ENCODE peak calls at places on chromosome 11, in four cellular contexts. W, T, Y and E are unnamed samples.

GRCh38 chr11:117930668-117931330 is 1.6 kb upstream of the TMPRSS13 start:
- DNase-seq in W (no peak), T (no peak), Y (peak), E (no peak)

GRCh38 chr11:8756201-8756600 is 73.6 kb downstream of the RPL27A start:
- DNase-seq in W (no peak), T (no peak), Y (no peak), E (no peak)

GRCh38 chr11:27485930-27486773 is 13.6 kb upstream of the LGR4 start:
- DNase-seq in W (peak), T (no peak), Y (no peak), E (peak)

GRCh38 chr11:108768370-108768769 is 103.5 kb downstream of the DDX10 start:
- DNase-seq in W (no peak), T (no peak), Y (no peak), E (no peak)

GRCh38 chr11:28100665-28101064 is 7.3 kb downstream of the KIF18A start:
- DNase-seq in W (no peak), T (no peak), Y (no peak), E (no peak)

GRCh38 chr11:111531156-111531555 is 9.4 kb upstream of the LAYN start:
- DNase-seq in W (no peak), T (no peak), Y (no peak), E (no peak)

GRCh38 chr11:10633261-10633660 is 60.3 kb downstream of the IRAG1 start:
- DNase-seq in W (no peak), T (peak), Y (no peak), E (no peak)

GRCh38 chr11:76613901-76614300 is 56.6 kb downstream of the LRRC32 start:
- DNase-seq in W (no peak), T (peak), Y (no peak), E (no peak)

GRCh38 chr11:73176892-73177155 is 34.7 kb upstream of the FCHSD2 start:
- DNase-seq in W (no peak), T (no peak), Y (no peak), E (no peak)

GRCh38 chr11:126061707-126062678 is 673 bp downstream of the CDON start:
- DNase-seq in W (no peak), T (peak), Y (no peak), E (peak)

GRCh38 chr11:17770048-17770652 is 35.6 kb downstream of the KCNC1 start:
- DNase-seq in W (no peak), T (peak), Y (no peak), E (no peak)

GRCh38 chr11:77407613-77408012 is 66.3 kb downstream of the PAK1 start:
- DNase-seq in W (no peak), T (no peak), Y (no peak), E (no peak)

GRCh38 chr11:45593992-45594391 is 71.4 kb downstream of the CHST1 start:
- DNase-seq in W (no peak), T (no peak), Y (no peak), E (no peak)

GRCh38 chr11:203056-203944 is 3.9 kb downstream of the BET1L start:
- DNase-seq in W (no peak), T (no peak), Y (no peak), E (no peak)

GRCh38 chr11:133947298-133947905 is 9.4 kb downstream of the IGSF9B start:
- DNase-seq in W (no peak), T (peak), Y (no peak), E (peak)

GRCh38 chr11:106996691-106997090 is 21.6 kb downstream of the GUCY1A2 start:
- DNase-seq in W (no peak), T (no peak), Y (no peak), E (no peak)

GRCh38 chr11:102485095-102485722 is 32.6 kb upstream of the TMEM123 start:
- DNase-seq in W (no peak), T (no peak), Y (no peak), E (no peak)

GRCh38 chr11:123179571-123179970 is 15.5 kb downstream of the CLMP start:
- DNase-seq in W (no peak), T (no peak), Y (no peak), E (no peak)

GRCh38 chr11:74877132-74877531 is 71.8 kb downstream of the XRRA1 start:
- DNase-seq in W (no peak), T (no peak), Y (no peak), E (no peak)

GRCh38 chr11:76768091-76769047 is 14.8 kb upstream of the TSKU start:
- DNase-seq in W (no peak), T (no peak), Y (peak), E (no peak)

GRCh38 chr11:99522467-99523173 is 501.9 kb downstream of the CNTN5 start:
- DNase-seq in W (no peak), T (no peak), Y (no peak), E (no peak)

GRCh38 chr11:63490551-63491239 is at the start of gene PLAAT5:
- DNase-seq in W (no peak), T (peak), Y (peak), E (peak)

GRCh38 chr11:14422814-14423182 is 63.8 kb upstream of the RRAS2 start:
- DNase-seq in W (no peak), T (no peak), Y (no peak), E (no peak)

GRCh38 chr11:43504316-43504950 is 145.7 kb downstream of the TTC17 start:
- DNase-seq in W (no peak), T (peak), Y (no peak), E (peak)

GRCh38 chr11:114111369-114112042 is 52.0 kb downstream of the ZBTB16 start:
- DNase-seq in W (no peak), T (no peak), Y (no peak), E (no peak)

GRCh38 chr11:86418513-86418912 is 43.8 kb downstream of the CCDC81 start:
- DNase-seq in W (no peak), T (no peak), Y (no peak), E (no peak)

GRCh38 chr11:20127671-20128527 is 32.4 kb downstream of the DBX1 start:
- DNase-seq in W (peak), T (peak), Y (peak), E (peak)

GRCh38 chr11:2691991-2692841 is 7.6 kb downstream of the KCNQ1OT1 start:
- DNase-seq in W (no peak), T (peak), Y (no peak), E (no peak)

GRCh38 chr11:35163707-35164496 is 24.9 kb downstream of the CD44 start:
- DNase-seq in W (no peak), T (no peak), Y (no peak), E (no peak)

GRCh38 chr11:58902881-58903280 is 36.4 kb upstream of the GLYATL1 start:
- DNase-seq in W (no peak), T (no peak), Y (no peak), E (no peak)

GRCh38 chr11:132643239-132643638 is 889.1 kb downstream of the OPCML start:
- DNase-seq in W (no peak), T (no peak), Y (no peak), E (no peak)

DNA sequence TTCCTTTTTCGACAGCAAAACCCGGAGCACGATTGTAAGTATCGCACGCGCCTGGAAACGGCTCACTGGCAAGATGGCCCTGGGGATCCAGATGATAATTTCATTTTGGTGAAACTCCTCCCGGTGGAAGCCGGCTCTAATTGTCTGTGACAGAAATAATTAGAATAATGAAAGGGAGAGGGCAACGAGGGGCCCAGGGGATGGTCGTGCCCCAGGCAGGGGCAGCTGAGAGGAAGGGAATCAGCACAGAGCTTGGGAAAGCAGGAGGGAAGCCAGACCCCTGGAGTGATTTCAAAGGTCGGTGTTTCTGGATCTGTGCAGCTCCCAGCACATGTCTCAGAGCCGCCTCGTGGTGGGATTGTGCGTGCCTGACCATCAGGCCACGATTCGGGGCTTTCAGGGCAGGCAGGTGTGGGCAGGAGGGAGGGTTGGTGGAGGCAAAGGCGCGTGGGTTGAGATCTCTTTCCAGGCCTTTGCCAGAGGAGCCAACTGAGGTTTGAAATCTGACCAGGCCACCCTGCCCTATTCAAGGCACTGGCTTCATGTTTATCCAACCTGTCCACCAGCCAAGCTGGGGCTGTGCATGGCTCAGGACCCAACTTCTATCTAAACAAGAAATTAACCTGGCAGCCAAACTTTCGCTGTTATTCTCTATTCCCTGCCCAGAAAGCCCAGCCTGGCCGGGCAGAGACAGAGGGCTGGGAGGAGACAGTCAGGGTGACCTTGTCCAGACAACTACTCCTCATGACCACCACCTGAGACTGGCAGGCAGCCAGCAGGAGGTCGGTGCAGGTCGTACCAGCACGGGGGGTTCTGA is 27.8 kb downstream of the ANO1 start:
- DNase-seq in W (no peak), T (no peak), Y (no peak), E (no peak)
- TF ChIP-seq CTCF in W (no peak), T (no peak), Y (no peak), E (no peak)

GRCh38 chr11:67648140-67648795 is 2.3 kb downstream of the ACY3 start:
- DNase-seq in W (no peak), T (peak), Y (no peak), E (peak)

GRCh38 chr11:67649634-67650540 is 643 bp downstream of the ACY3 start:
- DNase-seq in W (no peak), T (no peak), Y (no peak), E (no peak)

GRCh38 chr11:67646535-67647336 is 3.8 kb downstream of the ACY3 start:
- DNase-seq in W (no peak), T (peak), Y (peak), E (peak)

GRCh38 chr11:67647471-67647870 is 3.1 kb downstream of the ACY3 start:
- DNase-seq in W (no peak), T (no peak), Y (no peak), E (no peak)

DNA sequence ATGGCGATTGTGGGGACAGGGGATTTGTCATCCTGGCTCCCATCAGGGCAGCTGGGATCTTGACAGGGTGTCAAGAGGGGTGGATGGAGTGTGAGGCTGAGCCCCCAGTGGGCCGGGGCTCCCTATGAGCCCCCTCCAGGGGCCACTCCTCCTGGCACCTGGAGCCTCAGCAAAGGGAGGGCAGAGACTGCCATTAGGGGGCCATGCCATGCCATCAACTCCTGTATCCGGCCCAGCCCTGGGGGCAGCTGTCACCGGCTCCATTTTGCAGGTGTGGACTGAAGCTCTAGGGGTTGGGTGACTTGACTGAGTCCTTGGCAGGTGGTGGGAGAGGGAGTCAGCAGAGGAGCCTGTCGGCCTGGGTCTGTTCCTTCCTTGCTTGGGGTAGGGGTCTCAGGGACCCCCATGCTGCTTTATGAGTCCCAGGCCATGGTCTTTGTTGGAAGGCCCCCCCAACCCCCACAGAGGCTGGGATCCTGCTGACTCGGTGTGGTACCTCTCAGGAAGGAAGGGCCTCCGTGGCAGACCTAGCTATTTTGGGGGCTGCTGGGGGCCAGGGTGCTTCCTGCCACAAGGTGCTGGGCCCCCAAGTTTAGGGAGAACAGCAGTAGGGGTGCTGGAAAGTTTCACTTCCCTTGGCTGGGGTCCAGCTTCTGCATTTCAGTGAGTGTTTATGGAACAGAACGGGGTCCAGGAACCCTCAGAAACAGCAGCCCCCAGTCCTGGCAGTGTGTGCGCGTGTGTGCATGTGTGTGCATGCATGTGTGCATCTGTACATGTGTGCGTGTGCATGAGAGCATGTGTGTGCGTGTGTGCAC is 1.5 kb downstream of the ACY3 start:
- DNase-seq in W (peak), T (no peak), Y (no peak), E (no peak)
- TF ChIP-seq CTCF in W (no peak), T (no peak), Y (no peak), E (no peak)

GRCh38 chr11:103659138-103659734 is 377.2 kb upstream of the DDI1 start:
- DNase-seq in W (no peak), T (peak), Y (no peak), E (no peak)
- TF ChIP-seq CTCF in W (peak), T (peak), Y (no peak), E (no peak)

GRCh38 chr11:1402776-1403620 is 13.3 kb downstream of the BRSK2 start:
- DNase-seq in W (no peak), T (no peak), Y (no peak), E (no peak)

GRCh38 chr11:1402355-1402754 is 12.6 kb downstream of the BRSK2 start:
- DNase-seq in W (no peak), T (no peak), Y (no peak), E (no peak)

GRCh38 chr11:1401001-1401445 is 11.3 kb downstream of the BRSK2 start:
- DNase-seq in W (no peak), T (no peak), Y (no peak), E (no peak)

GRCh38 chr11:1400168-1401000 is 10.7 kb downstream of the BRSK2 start:
- DNase-seq in W (no peak), T (no peak), Y (no peak), E (no peak)

DNA sequence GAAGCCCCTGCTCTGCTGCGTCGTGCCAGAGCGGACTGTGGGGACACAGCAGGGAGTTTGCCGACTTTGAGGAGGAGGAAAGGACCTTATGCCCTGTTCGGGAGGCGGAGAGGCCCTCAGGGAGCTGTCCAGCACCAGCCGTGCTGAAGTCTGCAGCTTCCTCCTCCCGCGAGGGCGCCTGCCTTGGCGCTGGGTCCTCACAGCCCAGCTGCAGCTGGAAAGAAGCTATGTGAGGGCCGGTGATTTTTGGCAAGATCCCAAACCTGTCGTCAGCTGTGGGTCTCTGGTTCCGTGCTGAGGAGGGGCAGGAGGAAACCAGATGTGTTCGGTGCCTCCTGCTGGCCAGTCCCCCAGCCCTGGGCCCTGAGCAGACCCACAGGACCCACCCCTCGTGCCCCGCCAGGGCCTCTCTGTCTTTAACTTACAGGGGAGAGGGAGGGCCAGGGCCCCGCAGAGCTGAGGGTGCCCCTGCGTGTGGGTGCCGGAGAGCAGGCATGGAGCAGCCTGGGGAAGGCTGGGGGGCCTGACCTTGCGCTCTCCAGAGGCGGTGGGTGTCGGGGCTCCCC is 12.0 kb downstream of the BRSK2 start:
- DNase-seq in W (peak), T (peak), Y (peak), E (peak)
- TF ChIP-seq CTCF in W (no peak), T (peak), Y (no peak), E (no peak)

GRCh38 chr11:110044226-110044968 is 48.8 kb upstream of the ZC3H12C start:
- DNase-seq in W (no peak), T (no peak), Y (no peak), E (no peak)

GRCh38 chr11:110049501-110050200 is 43.5 kb upstream of the ZC3H12C start:
- DNase-seq in W (no peak), T (no peak), Y (no peak), E (no peak)

GRCh38 chr11:110050201-110050506 is 43.0 kb upstream of the ZC3H12C start:
- DNase-seq in W (no peak), T (no peak), Y (no peak), E (no peak)

GRCh38 chr11:110046759-110047386 is 46.3 kb upstream of the ZC3H12C start:
- DNase-seq in W (no peak), T (no peak), Y (no peak), E (no peak)
- TF ChIP-seq CTCF in W (no peak), T (no peak), Y (no peak), E (no peak)

DNA sequence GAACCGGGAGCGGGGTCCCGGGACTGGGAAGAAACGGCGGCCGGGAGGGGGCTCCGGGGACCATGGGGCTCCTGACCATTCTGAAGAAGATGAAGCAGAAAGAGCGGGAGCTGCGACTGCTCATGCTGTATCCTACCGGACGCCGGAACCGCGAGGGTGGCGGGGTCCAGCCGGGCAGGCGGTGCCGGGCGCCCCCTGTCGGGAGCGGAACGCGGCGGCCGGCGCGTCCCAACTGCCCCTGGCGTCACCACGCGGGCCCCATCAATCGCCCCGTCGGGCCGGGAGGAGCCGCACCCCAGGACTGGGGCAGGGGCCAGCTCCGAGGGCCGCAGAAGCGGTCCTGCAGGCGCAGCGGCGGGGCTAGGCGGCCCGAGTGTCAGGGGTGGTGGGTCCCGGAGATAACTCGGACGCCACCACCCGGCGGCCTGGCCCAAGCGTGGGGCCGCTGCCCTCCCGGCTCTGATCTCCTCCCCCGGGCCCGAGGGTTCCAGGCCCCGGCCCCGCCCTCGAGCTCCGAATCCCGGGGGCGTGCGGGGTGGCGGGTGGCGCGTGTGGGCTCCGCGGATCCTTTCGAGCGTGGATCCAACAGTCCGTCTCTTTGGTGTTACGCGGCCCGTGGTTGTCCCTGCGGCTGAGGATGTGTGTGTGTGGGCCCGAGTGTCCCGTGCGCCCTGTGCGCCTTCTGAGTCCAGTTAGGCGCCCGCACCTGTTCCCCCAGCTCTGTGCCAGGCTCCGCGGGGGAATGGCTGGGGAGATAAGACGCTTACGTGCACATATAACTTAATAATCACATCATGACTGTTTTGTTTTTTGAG is at the start of gene ARL2:
- DNase-seq in W (peak), T (peak), Y (no peak), E (peak)
- TF ChIP-seq CTCF in W (peak), T (peak), Y (peak), E (peak)